ENCODE peak calls at places on chromosomes 13 and 19, in six cellular contexts. X is right cardiac atrium, H is KG1, Q is NCI-H2029 treated with DMSO at 0.1 percent for 48 hours, S is esophagus squamous epithelium, O is cardiac fibroblast. L is an unnamed sample.

GRCh38 chr19:55305491-55305890 is 19.6 kb downstream of the TMEM150B start:
- DNase-seq in Q (no peak), S (no peak), X (no peak), O (peak), H (no peak), L (peak)

GRCh38 chr13:99265823-99266426 is 7.7 kb upstream of the GPR18 start:
- DNase-seq in S (no peak), Q (peak), X (no peak), H (no peak), O (peak), L (no peak)

GRCh38 chr19:13781547-13781946 is 7.3 kb downstream of the C19orf53 start:
- DNase-seq in S (no peak), Q (peak), H (no peak), X (peak), O (peak), L (no peak)

GRCh38 chr19:15280915-15281683 is 48.9 kb upstream of the EPHX3 start:
- DNase-seq in H (no peak), O (peak), S (no peak), Q (peak), X (peak), L (no peak)

GRCh38 chr19:4831351-4832340 is at the start of gene TICAM1:
- DNase-seq in X (peak), S (no peak), H (peak), Q (no peak), O (peak), L (peak)

GRCh38 chr19:17409990-17410389 is 4.6 kb upstream of the BST2 start:
- DNase-seq in S (no peak), O (no peak), H (no peak), X (no peak), Q (no peak), L (no peak)

GRCh38 chr19:12792048-12792852 is 964 bp downstream of the JUNB start:
- DNase-seq in O (peak), S (no peak), Q (peak), H (peak), X (peak), L (peak)

GRCh38 chr13:74449811-74450524 is 315.8 kb upstream of the KLF12 start:
- DNase-seq in H (no peak), Q (no peak), S (no peak), O (no peak), X (no peak), L (no peak)

GRCh38 chr19:8610041-8610927 is at the start of gene ADAMTS10:
- DNase-seq in O (peak), Q (no peak), S (no peak), X (peak), H (peak), L (no peak)

GRCh38 chr13:89891416-89891815 is 1456.1 kb upstream of the MIR17HG start:
- DNase-seq in Q (no peak), X (no peak), H (no peak), O (peak), S (no peak), L (no peak)

GRCh38 chr19:46422344-46422743 is 6.4 kb downstream of the PNMA8C start:
- DNase-seq in Q (no peak), X (no peak), O (no peak), S (no peak), H (no peak), L (no peak)

GRCh38 chr13:62702502-62702901 is 1286.9 kb upstream of the PCDH20 start:
- DNase-seq in Q (no peak), S (no peak), O (no peak), H (no peak), X (no peak), L (no peak)

GRCh38 chr13:26707122-26708006 is 53.2 kb downstream of the GPR12 start:
- DNase-seq in X (no peak), Q (peak), S (no peak), O (peak), H (peak), L (no peak)

GRCh38 chr13:77062097-77062496 is 35.1 kb upstream of the FBXL3 start:
- DNase-seq in O (peak), Q (no peak), H (no peak), S (no peak), X (no peak), L (no peak)

GRCh38 chr19:17687857-17688784 is at the start of gene UNC13A:
- DNase-seq in O (peak), S (no peak), X (peak), Q (no peak), H (no peak), L (peak)

GRCh38 chr13:106376411-106377112 is 158.9 kb downstream of the EFNB2 start:
- DNase-seq in X (no peak), H (no peak), O (peak), Q (peak), S (no peak), L (no peak)

GRCh38 chr19:35519291-35519690 is 5.8 kb upstream of the DMKN start:
- DNase-seq in Q (no peak), O (peak), X (no peak), H (no peak), S (no peak), L (no peak)

GRCh38 chr13:39959497-39959896 is 304.0 kb downstream of the COG6 start:
- DNase-seq in S (no peak), Q (no peak), X (no peak), H (no peak), O (no peak), L (no peak)

GRCh38 chr19:5466072-5466471 is 10.9 kb downstream of the ZNRF4 start:
- DNase-seq in Q (no peak), X (no peak), H (no peak), S (no peak), O (no peak), L (no peak)

GRCh38 chr19:41691268-41691970 is 3.3 kb upstream of the CEACAM7 start:
- DNase-seq in O (peak), S (no peak), X (no peak), Q (peak), H (no peak), L (no peak)

GRCh38 chr19:18300930-18301717 is 19.7 kb upstream of the JUND start:
- DNase-seq in O (peak), H (no peak), X (peak), S (no peak), Q (no peak), L (no peak)

GRCh38 chr19:48878219-48879024 is 6.2 kb downstream of the PPP1R15A start:
- DNase-seq in X (peak), Q (no peak), S (no peak), H (no peak), O (peak), L (no peak)

GRCh38 chr13:102597029-102598015 is 536 bp downstream of the TPP2 start:
- DNase-seq in S (no peak), H (peak), Q (no peak), X (peak), O (peak), L (no peak)